ENCODE peak calls at places on chromosomes 7 and 10, in five cellular contexts. One of them, this sample, is unnamed. For H3K36me3, the result is how much of the 10 kb centered on the place peaks cover.

GRCh38 chr10:86732771-86733170 is 23.6 kb upstream of the BMPR1A start:
- DNase-seq in IMR-90: no peak
- DNase-seq in H1: no peak
- DNase-seq in trophoblast cell: no peak
- DNase-seq in neuronal stem cell: no peak
- DNase-seq in this sample: no peak

GRCh38 chr10:14665304-14665703 is 109.4 kb downstream of the FAM107B start:
- DNase-seq in IMR-90: no peak
- DNase-seq in H1: no peak
- DNase-seq in trophoblast cell: no peak
- DNase-seq in neuronal stem cell: no peak
- DNase-seq in this sample: no peak

GRCh38 chr7:20307901-20308300 is 22.8 kb upstream of the ITGB8 start:
- DNase-seq in IMR-90: no peak
- DNase-seq in H1: no peak
- DNase-seq in trophoblast cell: no peak
- DNase-seq in neuronal stem cell: peak
- DNase-seq in this sample: peak

GRCh38 chr10:97685395-97685958 is 1.6 kb downstream of the AVPI1 start:
- DNase-seq in IMR-90: peak
- DNase-seq in H1: no peak
- DNase-seq in trophoblast cell: peak
- DNase-seq in neuronal stem cell: no peak
- DNase-seq in this sample: peak

GRCh38 chr7:46440186-46440585 is 519.1 kb upstream of the IGFBP3 start:
- DNase-seq in IMR-90: no peak
- DNase-seq in H1: no peak
- DNase-seq in trophoblast cell: no peak
- DNase-seq in neuronal stem cell: no peak
- DNase-seq in this sample: no peak

GRCh38 chr7:73707045-73707631 is 12.3 kb downstream of the STX1A start:
- DNase-seq in IMR-90: no peak
- DNase-seq in H1: no peak
- DNase-seq in trophoblast cell: no peak
- DNase-seq in neuronal stem cell: no peak
- DNase-seq in this sample: no peak

GRCh38 chr7:102120666-102121065 is 166.0 kb upstream of the SH2B2 start:
- DNase-seq in IMR-90: no peak
- DNase-seq in H1: no peak
- DNase-seq in trophoblast cell: no peak
- DNase-seq in neuronal stem cell: no peak
- DNase-seq in this sample: peak

GRCh38 chr10:118970770-118971169 is 58.7 kb upstream of the NANOS1 start:
- DNase-seq in IMR-90: no peak
- DNase-seq in H1: no peak
- DNase-seq in trophoblast cell: no peak
- DNase-seq in neuronal stem cell: no peak
- DNase-seq in this sample: no peak

GRCh38 chr7:91504919-91505318 is 240.7 kb downstream of the FZD1 start:
- DNase-seq in IMR-90: no peak
- DNase-seq in H1: no peak
- DNase-seq in trophoblast cell: no peak
- DNase-seq in neuronal stem cell: no peak
- DNase-seq in this sample: no peak

GRCh38 chr7:115087437-115087836 is 165.5 kb downstream of the MDFIC start:
- DNase-seq in IMR-90: peak
- DNase-seq in H1: peak
- DNase-seq in trophoblast cell: peak
- DNase-seq in neuronal stem cell: no peak
- DNase-seq in this sample: peak

GRCh38 chr7:144384555-144385245 is 18.8 kb downstream of the NOBOX start:
- DNase-seq in IMR-90: no peak
- DNase-seq in H1: peak
- DNase-seq in trophoblast cell: peak
- DNase-seq in neuronal stem cell: no peak
- DNase-seq in this sample: peak

GRCh38 chr7:82838314-82838713 is 324.4 kb downstream of the PCLO start:
- DNase-seq in IMR-90: no peak
- DNase-seq in H1: no peak
- DNase-seq in trophoblast cell: no peak
- DNase-seq in neuronal stem cell: no peak
- DNase-seq in this sample: no peak

GRCh38 chr10:7471720-7472367 is 61.0 kb upstream of the SFMBT2 start:
- DNase-seq in IMR-90: no peak
- DNase-seq in H1: no peak
- DNase-seq in trophoblast cell: no peak
- DNase-seq in neuronal stem cell: no peak
- DNase-seq in this sample: no peak

GRCh38 chr7:121073463-121074099 is 85.1 kb downstream of the CPED1 start:
- DNase-seq in IMR-90: no peak
- DNase-seq in H1: no peak
- DNase-seq in trophoblast cell: no peak
- DNase-seq in neuronal stem cell: no peak
- DNase-seq in this sample: no peak

GRCh38 chr7:70681847-70682350 is 450.0 kb upstream of the GALNT17 start:
- DNase-seq in IMR-90: no peak
- DNase-seq in H1: no peak
- DNase-seq in trophoblast cell: no peak
- DNase-seq in neuronal stem cell: no peak
- DNase-seq in this sample: peak

GRCh38 chr10:59833810-59834209 is 72.5 kb downstream of the CCDC6 start:
- DNase-seq in IMR-90: no peak
- DNase-seq in H1: no peak
- DNase-seq in trophoblast cell: no peak
- DNase-seq in neuronal stem cell: no peak
- DNase-seq in this sample: no peak

GRCh38 chr10:92087750-92088395 is 164.3 kb downstream of the BTAF1 start:
- DNase-seq in IMR-90: peak
- DNase-seq in H1: peak
- DNase-seq in trophoblast cell: peak
- DNase-seq in neuronal stem cell: peak
- DNase-seq in this sample: peak

GRCh38 chr7:129134356-129134972 is 10.0 kb upstream of the TSPAN33 start:
- DNase-seq in IMR-90: no peak
- DNase-seq in H1: no peak
- DNase-seq in trophoblast cell: no peak
- DNase-seq in neuronal stem cell: no peak
- DNase-seq in this sample: no peak

GRCh38 chr7:152193882-152194281 is 168.4 kb downstream of the GALNT11 start:
- DNase-seq in IMR-90: no peak
- DNase-seq in H1: no peak
- DNase-seq in trophoblast cell: no peak
- DNase-seq in neuronal stem cell: no peak
- DNase-seq in this sample: no peak

GRCh38 chr10:6185039-6185716 is 17.6 kb upstream of the PFKFB3 start:
- DNase-seq in IMR-90: no peak
- DNase-seq in H1: no peak
- DNase-seq in trophoblast cell: no peak
- DNase-seq in neuronal stem cell: no peak
- DNase-seq in this sample: no peak

GRCh38 chr10:87837445-87837844 is 19.4 kb upstream of the ATAD1 start:
- DNase-seq in IMR-90: no peak
- DNase-seq in H1: no peak
- DNase-seq in trophoblast cell: no peak
- DNase-seq in neuronal stem cell: no peak
- DNase-seq in this sample: no peak

DNA sequence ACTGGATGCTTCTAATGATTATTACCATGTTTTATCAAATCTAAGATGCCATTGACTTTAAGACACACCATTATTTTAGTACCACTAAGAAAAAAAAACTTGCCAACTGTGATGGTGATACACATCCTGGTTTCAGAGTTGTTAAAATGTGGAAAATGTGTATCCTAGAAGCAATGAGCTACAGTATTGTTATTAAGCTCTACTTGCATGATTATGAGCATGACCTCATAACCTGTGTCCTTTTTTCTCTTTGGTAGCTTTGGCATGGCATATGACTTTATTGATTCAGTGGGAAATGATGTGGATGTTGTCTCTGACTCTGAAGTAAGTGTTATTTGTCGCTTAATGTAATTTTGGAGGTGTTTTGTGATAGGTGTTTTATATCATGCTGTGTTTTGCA is 3.3 kb downstream of the EDRF1 start:
- DNase-seq in IMR-90: no peak
- DNase-seq in H1: no peak
- DNase-seq in trophoblast cell: no peak
- DNase-seq in neuronal stem cell: no peak
- DNase-seq in this sample: no peak
- H3K36me3 ChIP-seq in IMR-90: under half
- H3K36me3 ChIP-seq in H1: half or more
- H3K36me3 ChIP-seq in trophoblast cell: under half
- H3K36me3 ChIP-seq in neuronal stem cell: under half
- H3K36me3 ChIP-seq in this sample: half or more

GRCh38 chr10:51244308-51244707 is 170.0 kb downstream of the PRKG1 start:
- DNase-seq in IMR-90: no peak
- DNase-seq in H1: no peak
- DNase-seq in trophoblast cell: no peak
- DNase-seq in neuronal stem cell: no peak
- DNase-seq in this sample: peak
- H3K4me3 ChIP-seq in IMR-90: no peak
- H3K4me3 ChIP-seq in H1: no peak
- H3K4me3 ChIP-seq in trophoblast cell: no peak
- H3K4me3 ChIP-seq in neuronal stem cell: peak
- H3K4me3 ChIP-seq in this sample: no peak

GRCh38 chr7:107171496-107171895 is 2.7 kb downstream of the HBP1 start:
- DNase-seq in IMR-90: no peak
- DNase-seq in H1: no peak
- DNase-seq in trophoblast cell: no peak
- DNase-seq in neuronal stem cell: no peak
- DNase-seq in this sample: no peak
- H3K14ac ChIP-seq in IMR-90: no peak
- H3K14ac ChIP-seq in H1: no peak
- H3K14ac ChIP-seq in trophoblast cell: no peak
- H3K14ac ChIP-seq in neuronal stem cell: no peak
- H3K14ac ChIP-seq in this sample: no peak

GRCh38 chr7:157188091-157188665 is 49.5 kb downstream of the UBE3C start:
- DNase-seq in IMR-90: no peak
- DNase-seq in H1: no peak
- DNase-seq in trophoblast cell: no peak
- DNase-seq in neuronal stem cell: no peak
- DNase-seq in this sample: no peak
- H3K36me3 ChIP-seq in IMR-90: under half
- H3K36me3 ChIP-seq in H1: under half
- H3K36me3 ChIP-seq in trophoblast cell: under half
- H3K36me3 ChIP-seq in neuronal stem cell: under half
- H3K36me3 ChIP-seq in this sample: half or more

GRCh38 chr7:23467281-23467680 is 3.0 kb downstream of the IGF2BP3 start:
- DNase-seq in IMR-90: no peak
- DNase-seq in H1: no peak
- DNase-seq in trophoblast cell: no peak
- DNase-seq in neuronal stem cell: no peak
- DNase-seq in this sample: no peak
- H3K4me3 ChIP-seq in IMR-90: peak
- H3K4me3 ChIP-seq in H1: peak
- H3K4me3 ChIP-seq in trophoblast cell: no peak
- H3K4me3 ChIP-seq in neuronal stem cell: peak
- H3K4me3 ChIP-seq in this sample: peak